ENCODE peak calls at places on chromosomes 6 and 20, in ten cellular contexts. B is SK-N-SH; A is stimulated activated CD4-positive, alpha-beta T cell treated with anti-CD3 and anti-CD28 coated beads, Interleukin-2, amount 100 ng/mL, for 48 hours; Z is NCI-H1436 treated with DMSO at 0.1 percent for 48 hours; Q is endothelial cell of umbilical vein; W is heart left ventricle; M is GM13977; J is type B pancreatic cell; K is sciatic nerve; U is GM23338. V is an unnamed sample.

GRCh38 chr6:113281014-113281810 is 575.9 kb upstream of the MARCKS start:
- DNase-seq in B (no peak), A (no peak), Z (no peak), Q (no peak), W (no peak), M (no peak), J (no peak), K (no peak), U (no peak), V (peak; percentile 51)

GRCh38 chr6:146041282-146041681 is 12.4 kb downstream of the GRM1 start:
- DNase-seq in B (no peak), A (no peak), Z (no peak), Q (peak; percentile 40), W (no peak), M (no peak), J (no peak), K (no peak), U (peak; percentile 83), V (peak; percentile 16)

GRCh38 chr6:34667481-34668238 is 28.9 kb downstream of the ILRUN start:
- DNase-seq in B (no peak), A (no peak), Z (no peak), Q (no peak), W (no peak), M (no peak), J (no peak), K (no peak), U (no peak), V (no peak)

GRCh38 chr6:4059115-4059777 is 19.7 kb downstream of the FAM217A start:
- DNase-seq in B (no peak), A (peak; percentile 35), Z (no peak), Q (peak; percentile 62), W (no peak), M (no peak), J (no peak), K (no peak), U (no peak), V (no peak)

GRCh38 chr20:34269996-34270627 is 28.9 kb downstream of the ASIP start:
- DNase-seq in B (no peak), A (no peak), Z (no peak), Q (peak; percentile 5), W (no peak), M (peak; percentile 23), J (no peak), K (no peak), U (no peak), V (no peak)

GRCh38 chr6:33320315-33321181 is 3.0 kb upstream of the ZBTB22 start:
- DNase-seq in B (no peak), A (no peak), Z (no peak), Q (peak; percentile 66), W (peak; percentile 68), M (no peak), J (no peak), K (peak; percentile 73), U (peak; percentile 41), V (no peak)

GRCh38 chr6:12051861-12052368 is 39.8 kb downstream of the HIVEP1 start:
- DNase-seq in B (no peak), A (peak; percentile 27), Z (no peak), Q (no peak), W (no peak), M (peak; percentile 67), J (no peak), K (no peak), U (no peak), V (peak; percentile 90)

GRCh38 chr6:149129401-149130077 is 188.0 kb upstream of the TAB2 start:
- DNase-seq in B (no peak), A (no peak), Z (no peak), Q (no peak), W (peak; percentile 32), M (no peak), J (no peak), K (no peak), U (no peak), V (no peak)

GRCh38 chr6:55528624-55529023 is 50.4 kb downstream of the HMGCLL1 start:
- DNase-seq in B (no peak), A (no peak), Z (no peak), Q (peak; percentile 80), W (no peak), M (peak; percentile 19), J (no peak), K (no peak), U (peak; percentile 75), V (peak; percentile 78)

GRCh38 chr20:16749573-16749972 is 1.4 kb downstream of the OTOR start:
- DNase-seq in B (no peak), A (no peak), Z (no peak), Q (no peak), W (no peak), M (no peak), J (no peak), K (no peak), U (peak; percentile 78), V (no peak)

GRCh38 chr6:1908784-1909183 is 299.1 kb downstream of the FOXC1 start:
- DNase-seq in B (no peak), A (no peak), Z (no peak), Q (peak; percentile 79), W (no peak), M (no peak), J (no peak), K (no peak), U (no peak), V (no peak)

GRCh38 chr6:88922775-88923548 is 40.5 kb downstream of the RNGTT start:
- DNase-seq in B (no peak), A (no peak), Z (no peak), Q (no peak), W (no peak), M (no peak), J (no peak), K (no peak), U (no peak), V (no peak)

GRCh38 chr20:63602321-63602720 is 24.6 kb downstream of the GMEB2 start:
- DNase-seq in B (no peak), A (no peak), Z (no peak), Q (no peak), W (peak; percentile 9), M (no peak), J (no peak), K (no peak), U (no peak), V (no peak)

GRCh38 chr6:157525918-157526425 is 145.0 kb downstream of the ZDHHC14 start:
- DNase-seq in B (no peak), A (no peak), Z (no peak), Q (no peak), W (no peak), M (no peak), J (no peak), K (no peak), U (no peak), V (no peak)